ENCODE peak calls at places on chromosomes 3 and 15, in five cellular contexts. A, N, O, Z and L are unnamed samples.

GRCh38 chr3:52606373-52607085 is 70.1 kb downstream of the UQCC5 start:
- DNase-seq in A (peak; percentile 67), N (peak; percentile 64), O (peak; percentile 41), Z (peak; percentile 31), L (peak; percentile 17)

GRCh38 chr3:185460719-185461350 is 38.0 kb downstream of the TMEM41A start:
- DNase-seq in A (no peak), N (peak; percentile 15), O (peak; percentile 34), Z (peak; percentile 39), L (peak; percentile 20)

GRCh38 chr15:86555939-86556725 is 476.5 kb downstream of the AGBL1 start:
- DNase-seq in A (peak; percentile 50), N (peak; percentile 48), O (no peak), Z (no peak), L (no peak)

GRCh38 chr3:31918179-31919165 is 62.6 kb downstream of the OSBPL10 start:
- DNase-seq in A (no peak), N (no peak), O (no peak), Z (no peak), L (no peak)

GRCh38 chr3:150921207-150921606 is 16.0 kb upstream of the MINDY4B start:
- DNase-seq in A (no peak), N (no peak), O (no peak), Z (no peak), L (no peak)

GRCh38 chr3:13836658-13837587 is 42.9 kb downstream of the WNT7A start:
- DNase-seq in A (no peak), N (no peak), O (no peak), Z (no peak), L (no peak)

GRCh38 chr3:44968447-44968858 is 7.5 kb downstream of the ZDHHC3 start:
- DNase-seq in A (no peak), N (no peak), O (no peak), Z (no peak), L (no peak)

GRCh38 chr3:28247286-28247685 is 5.9 kb downstream of the CMC1 start:
- DNase-seq in A (no peak), N (no peak), O (no peak), Z (no peak), L (no peak)

GRCh38 chr3:189981668-189982067 is 139.0 kb downstream of the P3H2 start:
- DNase-seq in A (no peak), N (peak; percentile 99), O (peak; percentile 89), Z (peak; percentile 98), L (peak; percentile 89)

GRCh38 chr15:67127334-67127664 is 61.9 kb downstream of the SMAD3 start:
- DNase-seq in A (no peak), N (no peak), O (no peak), Z (no peak), L (no peak)

GRCh38 chr15:68409736-68410370 is 22.1 kb downstream of the ITGA11 start:
- DNase-seq in A (no peak), N (no peak), O (no peak), Z (no peak), L (no peak)

GRCh38 chr3:25508901-25509300 is 80.8 kb downstream of the RARB start:
- DNase-seq in A (no peak), N (peak; percentile 94), O (no peak), Z (peak; percentile 49), L (peak; percentile 24)

GRCh38 chr3:64575211-64575844 is 112.5 kb downstream of the ADAMTS9 start:
- DNase-seq in A (peak; percentile 7), N (peak; percentile 13), O (peak; percentile 18), Z (peak; percentile 16), L (no peak)

GRCh38 chr15:80609111-80609510 is 86.0 kb upstream of the ABHD17C start:
- DNase-seq in A (no peak), N (no peak), O (no peak), Z (peak; percentile 81), L (no peak)

GRCh38 chr3:189593581-189593980 is 37.6 kb upstream of the TP63 start:
- DNase-seq in A (no peak), N (no peak), O (no peak), Z (peak; percentile 92), L (no peak)

GRCh38 chr15:55017636-55018035 is 179.1 kb downstream of the RSL24D1 start:
- DNase-seq in A (no peak), N (no peak), O (no peak), Z (no peak), L (no peak)

GRCh38 chr15:70147178-70147760 is 49.6 kb upstream of the TLE3 start:
- DNase-seq in A (no peak), N (no peak), O (no peak), Z (no peak), L (no peak)

GRCh38 chr3:32004111-32004790 is 22.7 kb downstream of the ZNF860 start:
- DNase-seq in A (no peak), N (no peak), O (no peak), Z (no peak), L (no peak)

GRCh38 chr3:46705022-46705530 is 3.9 kb downstream of the TMIE start:
- DNase-seq in A (peak; percentile 63), N (peak; percentile 40), O (peak; percentile 59), Z (peak; percentile 71), L (peak; percentile 61)

GRCh38 chr3:101695779-101696372 is 9.4 kb upstream of the RPL24 start:
- DNase-seq in A (peak; percentile 67), N (peak; percentile 50), O (peak; percentile 53), Z (peak; percentile 75), L (peak; percentile 57)

GRCh38 chr3:64405211-64405818 is 180.0 kb upstream of the PRICKLE2 start:
- DNase-seq in A (no peak), N (no peak), O (peak; percentile 67), Z (peak; percentile 69), L (no peak)

GRCh38 chr3:36380171-36381031 is at the start of gene STAC:
- DNase-seq in A (no peak), N (peak; percentile 50), O (no peak), Z (peak; percentile 19), L (no peak)

GRCh38 chr3:149784064-149784704 is 8.2 kb downstream of the ANKUB1 start:
- DNase-seq in A (no peak), N (peak; percentile 65), O (peak; percentile 34), Z (no peak), L (peak; percentile 51)

DNA sequence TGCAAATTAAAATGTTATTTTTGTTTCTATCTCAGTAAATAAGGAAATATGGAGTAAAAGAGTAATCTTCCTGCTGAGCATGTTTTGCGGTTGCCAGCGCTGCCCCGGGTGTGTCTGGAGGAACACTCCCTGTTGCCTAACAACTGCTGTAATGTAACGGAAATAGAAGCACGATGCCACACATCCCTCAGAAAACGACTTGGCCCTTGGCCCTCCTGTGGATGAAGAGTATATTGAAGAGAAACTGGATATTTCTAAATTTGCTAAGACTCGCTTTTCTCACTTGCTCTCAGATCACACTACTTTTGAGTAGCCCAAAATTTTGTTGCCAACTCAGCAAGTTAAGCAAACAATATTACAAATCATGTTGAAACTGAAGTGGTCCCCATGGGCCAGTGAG is 18.9 kb downstream of the CX3CR1 start:
- DNase-seq in A (peak; percentile 19), N (peak; percentile 81), O (peak; percentile 71), Z (peak; percentile 84), L (peak; percentile 87)
- TF ChIP-seq CTCF in A (no peak), N (peak; percentile 15), O (peak; percentile 35), Z (peak; percentile 41), L (peak; percentile 69)

DNA sequence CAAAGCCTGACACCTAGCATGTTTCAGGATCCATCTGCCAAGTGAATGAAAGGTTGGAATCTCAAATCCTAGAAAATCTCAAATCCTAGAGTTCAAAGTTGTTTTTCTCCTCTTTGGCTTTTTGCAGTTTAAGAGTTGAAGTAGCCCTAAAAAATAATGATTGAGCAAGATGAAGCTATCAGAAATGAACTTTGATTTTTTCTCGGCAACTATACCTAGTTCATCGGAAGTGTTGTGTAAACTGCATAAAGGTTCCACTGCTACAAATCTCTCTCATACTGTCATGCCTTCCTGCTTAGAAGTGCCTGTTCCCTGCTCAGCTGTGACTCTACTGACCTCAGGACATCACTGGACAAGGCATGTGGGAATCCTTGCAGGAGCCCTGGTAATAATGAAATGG is 35.8 kb upstream of the FOXB1 start:
- DNase-seq in A (no peak), N (no peak), O (no peak), Z (no peak), L (no peak)
- TF ChIP-seq CTCF in A (no peak), N (no peak), O (no peak), Z (no peak), L (no peak)

DNA sequence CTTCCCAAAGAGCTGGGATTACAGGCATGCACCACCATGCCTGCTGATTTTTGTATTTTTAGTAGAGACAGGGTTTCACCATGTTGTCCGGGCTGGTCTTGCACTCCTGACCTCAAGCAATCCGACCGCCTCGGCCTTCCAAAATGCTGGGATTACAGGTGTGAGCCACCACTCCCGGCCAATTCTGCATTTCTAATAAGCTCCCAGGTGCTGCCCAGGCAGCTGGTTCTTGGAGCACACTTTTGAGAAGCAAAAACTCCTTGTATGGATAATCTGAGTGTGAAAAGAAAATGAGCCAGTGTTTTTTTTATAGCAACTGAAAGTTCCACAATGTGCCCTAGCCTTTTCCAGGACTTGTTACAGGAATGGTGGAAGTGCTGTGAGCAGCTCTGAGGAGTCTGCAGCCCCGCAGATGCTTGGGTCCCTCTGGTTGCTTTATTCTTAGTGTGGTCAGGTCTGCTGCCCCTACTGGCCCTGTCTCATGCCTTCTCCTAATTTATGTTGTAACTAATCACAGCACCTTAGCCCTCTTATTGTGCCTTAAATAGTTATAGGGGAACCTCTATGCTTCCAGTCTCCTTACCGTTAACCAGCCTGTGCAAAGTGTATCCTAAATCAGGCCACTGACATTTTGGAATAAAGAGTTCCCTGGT is 13.5 kb upstream of the KCNAB1 start:
- DNase-seq in A (no peak), N (no peak), O (no peak), Z (no peak), L (no peak)
- TF ChIP-seq CTCF in A (no peak), N (no peak), O (no peak), Z (no peak), L (no peak)

DNA sequence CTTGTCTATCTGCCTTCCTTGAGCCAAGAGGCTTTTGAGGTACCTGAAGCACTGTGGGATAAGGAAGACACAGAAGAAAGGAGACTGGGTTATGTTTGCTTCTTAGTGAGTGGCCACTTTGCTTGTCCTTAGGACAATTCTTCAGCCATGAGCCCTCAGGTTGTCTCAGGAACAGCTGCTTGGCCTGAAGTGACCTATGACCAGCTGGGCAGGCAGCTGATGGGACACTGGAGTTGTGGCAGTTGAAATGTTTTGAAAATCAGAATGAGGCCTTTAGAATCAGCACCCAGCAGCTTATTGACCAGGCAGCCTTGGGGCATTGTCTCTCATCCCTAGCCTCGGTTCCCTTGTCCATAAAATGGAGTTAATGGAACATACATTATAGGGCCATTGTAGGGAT is 37.0 kb downstream of the RBP2 start:
- DNase-seq in A (no peak), N (no peak), O (no peak), Z (no peak), L (no peak)
- TF ChIP-seq CTCF in A (no peak), N (no peak), O (no peak), Z (no peak), L (no peak)

GRCh38 chr3:54870423-54870822 is 57.4 kb downstream of the LRTM1 start:
- DNase-seq in A (peak; percentile 14), N (peak; percentile 98), O (peak; percentile 97), Z (peak; percentile 95), L (peak; percentile 97)
- TF ChIP-seq CTCF in A (peak; percentile 38), N (peak; percentile 83), O (peak; percentile 88), Z (peak; percentile 77), L (peak; percentile 83)

GRCh38 chr3:72255736-72256559 is 471.0 kb upstream of the PROK2 start:
- DNase-seq in A (no peak), N (no peak), O (no peak), Z (no peak), L (no peak)
- TF ChIP-seq CTCF in A (no peak), N (peak; percentile 5), O (no peak), Z (no peak), L (no peak)